ENCODE peak calls at places on chromosomes 16 and 17, in nine cellular contexts. D is GDM1; J is skeletal muscle cell; H is NCI-H82; F is T-helper 1 cell; B is stimulated activated CD8-positive, alpha-beta memory T cell treated with anti-CD3 and anti-CD28 coated beads, Interleukin-12 subunit alpha, Interleukin-12 subunit beta, amount 100 ng/mL, for 4 hours; S is stimulated activated naive CD4-positive, alpha-beta T cell; R is posterior cingulate gyrus; C is mucosa of gallbladder. P is an unnamed sample.

GRCh38 chr17:29002811-29003210 is 3.0 kb downstream of the SEZ6 start:
- DNase-seq in B (no peak), C (no peak), D (no peak), F (no peak), R (no peak), H (no peak), J (no peak), S (no peak), P (no peak)

GRCh38 chr16:79194291-79194690 is 406.2 kb downstream of the MAF start:
- DNase-seq in H (no peak), R (no peak), B (no peak), C (no peak), J (no peak), D (no peak), F (no peak), S (no peak), P (no peak)

GRCh38 chr16:28603381-28604185 is 6.3 kb downstream of the SULT1A1 start:
- DNase-seq in B (no peak), S (no peak), C (no peak), F (no peak), J (no peak), H (no peak), R (no peak), D (no peak), P (no peak)

GRCh38 chr16:592518-593306 is 2.8 kb downstream of the RAB40C start:
- DNase-seq in S (no peak), D (no peak), B (no peak), F (no peak), C (peak; percentile 58), J (no peak), R (peak; percentile 81), H (peak; percentile 51), P (no peak)

GRCh38 chr17:15456486-15456885 is 10.9 kb downstream of the CDRT4 start:
- DNase-seq in B (no peak), H (no peak), F (no peak), S (no peak), R (no peak), J (no peak), C (no peak), D (no peak), P (no peak)

GRCh38 chr17:66310528-66311148 is 8.2 kb downstream of the PRKCA start:
- DNase-seq in B (no peak), D (no peak), J (no peak), S (no peak), H (peak; percentile 29), C (no peak), R (no peak), F (no peak), P (no peak)

GRCh38 chr17:39926588-39927100 is 757 bp downstream of the ORMDL3 start:
- DNase-seq in S (peak; percentile 75), R (peak; percentile 22), J (no peak), F (peak; percentile 59), H (peak; percentile 50), B (peak; percentile 23), D (no peak), C (no peak), P (no peak)

GRCh38 chr17:50867856-50868438 is 1.8 kb upstream of the TOB1 start:
- DNase-seq in R (no peak), D (no peak), F (no peak), S (no peak), J (no peak), H (no peak), C (no peak), B (no peak), P (no peak)

GRCh38 chr17:59513934-59514841 is 51.2 kb upstream of the DHX40 start:
- DNase-seq in B (no peak), R (peak; percentile 47), H (peak; percentile 100), F (no peak), D (no peak), C (peak; percentile 90), J (peak; percentile 74), S (no peak), P (peak; percentile 37)

GRCh38 chr17:60174035-60174434 is 24.3 kb downstream of the CA4 start:
- DNase-seq in F (no peak), J (no peak), H (no peak), R (no peak), C (no peak), S (no peak), D (no peak), B (no peak), P (no peak)

GRCh38 chr17:57259817-57260216 is 3.5 kb downstream of the MSI2 start:
- DNase-seq in H (no peak), D (no peak), R (no peak), C (no peak), F (no peak), B (no peak), J (no peak), S (no peak), P (no peak)

GRCh38 chr16:65961491-65962143 is 404.9 kb upstream of the CDH5 start:
- DNase-seq in D (no peak), F (no peak), B (no peak), H (no peak), J (no peak), C (no peak), S (no peak), R (no peak), P (no peak)

GRCh38 chr16:47057631-47057996 is 84.1 kb upstream of the DNAJA2 start:
- DNase-seq in B (no peak), J (no peak), H (no peak), R (no peak), F (no peak), C (no peak), D (no peak), S (no peak), P (no peak)

GRCh38 chr16:537415-538335 is 10.2 kb downstream of the CAPN15 start:
- DNase-seq in B (no peak), J (no peak), F (no peak), D (no peak), R (no peak), H (no peak), C (no peak), S (no peak), P (no peak)

GRCh38 chr16:80142276-80142675 is 398.5 kb upstream of the DYNLRB2 start:
- DNase-seq in H (no peak), D (no peak), B (no peak), C (no peak), R (no peak), J (no peak), F (no peak), S (no peak), P (no peak)

GRCh38 chr16:2480948-2481347 is 6.0 kb downstream of the TBC1D24 start:
- DNase-seq in S (no peak), D (no peak), F (no peak), R (no peak), C (peak; percentile 45), J (no peak), B (no peak), H (no peak), P (no peak)

GRCh38 chr16:29708917-29709600 is 30.1 kb downstream of the QPRT start:
- DNase-seq in F (no peak), H (no peak), R (no peak), C (no peak), D (no peak), J (no peak), B (no peak), S (no peak), P (no peak)

GRCh38 chr16:25135239-25135878 is 23.8 kb downstream of the LCMT1 start:
- DNase-seq in F (no peak), B (no peak), S (no peak), J (peak; percentile 12), H (peak; percentile 36), D (no peak), R (no peak), C (no peak), P (no peak)

GRCh38 chr17:79873583-79873982 is 34.3 kb upstream of the CBX4 start:
- DNase-seq in S (no peak), R (no peak), B (no peak), C (no peak), D (no peak), J (no peak), F (no peak), H (no peak), P (no peak)

GRCh38 chr17:30323895-30324319 is 9.9 kb downstream of the TMIGD1 start:
- DNase-seq in B (no peak), J (peak; percentile 50), R (no peak), H (no peak), S (peak; percentile 62), F (peak; percentile 8), D (peak; percentile 55), C (no peak), P (no peak)

GRCh38 chr17:38908676-38909181 is 16.7 kb upstream of the LASP1NB start:
- DNase-seq in D (no peak), H (no peak), C (no peak), S (no peak), J (no peak), B (no peak), F (no peak), R (peak; percentile 0), P (no peak)

GRCh38 chr17:51427259-51428255 is 167.2 kb downstream of the UTP18 start:
- DNase-seq in J (no peak), D (no peak), B (peak; percentile 22), C (no peak), F (peak; percentile 69), S (peak; percentile 70), R (no peak), H (peak; percentile 17), P (no peak)

GRCh38 chr17:63452979-63453551 is 7.0 kb upstream of the CYB561 start:
- DNase-seq in S (no peak), D (no peak), F (no peak), B (no peak), J (no peak), H (no peak), C (no peak), R (no peak), P (no peak)

GRCh38 chr17:79739148-79740062 is 8.7 kb downstream of the ENPP7 start:
- DNase-seq in J (no peak), R (no peak), H (no peak), B (no peak), C (no peak), S (no peak), F (no peak), D (no peak), P (no peak)

GRCh38 chr17:79905832-79906231 is 66.6 kb upstream of the CBX4 start:
- DNase-seq in D (no peak), R (peak; percentile 1), F (no peak), S (no peak), C (no peak), H (peak; percentile 37), J (no peak), B (no peak), P (no peak)

P was measured in non-pigmented ciliary epithelial cell.